ENCODE peak calls at places on chromosome 7, in four cellular contexts. H is sigmoid colon; D is effector memory CD4-positive, alpha-beta T cell; L is mucosa of descending colon. Y is an unnamed sample.

GRCh38 chr7:38178695-38179344 is 775 bp downstream of the STARD3NL start:
- DNase-seq in H (no peak), D (no peak), L (no peak), Y (peak)

GRCh38 chr7:16189026-16189715 is 232.2 kb downstream of the CRPPA start:
- DNase-seq in H (no peak), D (no peak), L (no peak), Y (no peak)

GRCh38 chr7:90788057-90788456 is 191.9 kb downstream of the CDK14 start:
- DNase-seq in H (no peak), D (no peak), L (no peak), Y (no peak)

GRCh38 chr7:5532520-5533335 is 109.1 kb upstream of the TNRC18 start:
- DNase-seq in H (peak), D (peak), L (peak), Y (peak)

GRCh38 chr7:12594122-12594897 is 23.8 kb downstream of the SCIN start:
- DNase-seq in H (no peak), D (no peak), L (no peak), Y (no peak)

GRCh38 chr7:143171697-143172096 is 11.5 kb upstream of the TAS2R39 start:
- DNase-seq in H (no peak), D (no peak), L (no peak), Y (no peak)

GRCh38 chr7:156833311-156833710 is 59.7 kb downstream of the LMBR1 start:
- DNase-seq in H (no peak), D (no peak), L (no peak), Y (no peak)

GRCh38 chr7:130309986-130310385 is 17.0 kb downstream of the CPA4 start:
- DNase-seq in H (no peak), D (no peak), L (no peak), Y (no peak)

GRCh38 chr7:51224811-51225581 is 91.6 kb downstream of the COBL start:
- DNase-seq in H (peak), D (no peak), L (peak), Y (no peak)

GRCh38 chr7:96887426-96887825 is 117.9 kb upstream of the DLX6 start:
- DNase-seq in H (no peak), D (no peak), L (no peak), Y (no peak)

GRCh38 chr7:76155938-76156337 is 45.8 kb upstream of the SRRM3 start:
- DNase-seq in H (peak), D (no peak), L (no peak), Y (no peak)

GRCh38 chr7:131015131-131015954 is 281.3 kb upstream of the KLF14 start:
- DNase-seq in H (no peak), D (no peak), L (no peak), Y (no peak)

GRCh38 chr7:94594882-94595281 is 61.1 kb downstream of the SGCE start:
- DNase-seq in H (no peak), D (no peak), L (no peak), Y (no peak)

GRCh38 chr7:21041666-21042065 is 255.0 kb upstream of the SP8 start:
- DNase-seq in H (no peak), D (no peak), L (no peak), Y (no peak)

GRCh38 chr7:155323001-155323638 is 25.4 kb downstream of the INSIG1 start:
- DNase-seq in H (no peak), D (no peak), L (no peak), Y (no peak)

GRCh38 chr7:2431260-2431867 is 28.0 kb downstream of the CHST12 start:
- DNase-seq in H (no peak), D (peak), L (no peak), Y (peak)

GRCh38 chr7:118449797-118450196 is 225.3 kb downstream of the ANKRD7 start:
- DNase-seq in H (no peak), D (no peak), L (no peak), Y (no peak)

GRCh38 chr7:27203378-27203953 is 3.6 kb upstream of the HOXA13 start:
- DNase-seq in H (no peak), D (no peak), L (no peak), Y (no peak)

GRCh38 chr7:157020514-157021070 is 10.1 kb upstream of the MNX1 start:
- DNase-seq in H (no peak), D (no peak), L (no peak), Y (no peak)

GRCh38 chr7:80273327-80273726 is 138.7 kb downstream of the GNAI1 start:
- DNase-seq in H (no peak), D (no peak), L (no peak), Y (no peak)

GRCh38 chr7:131354390-131354789 is 26.7 kb downstream of the MKLN1 start:
- DNase-seq in H (no peak), D (no peak), L (no peak), Y (no peak)

GRCh38 chr7:42736931-42737330 is 174.9 kb downstream of the C7orf25 start:
- DNase-seq in H (no peak), D (no peak), L (no peak), Y (no peak)

GRCh38 chr7:124077546-124077945 is 44.7 kb upstream of the TMEM229A start:
- DNase-seq in H (no peak), D (no peak), L (no peak), Y (no peak)

GRCh38 chr7:48147078-48147591 is 24.1 kb upstream of the ABCA13 start:
- DNase-seq in H (no peak), D (no peak), L (no peak), Y (no peak)

GRCh38 chr7:20403356-20403755 is 72.7 kb downstream of the ITGB8 start:
- DNase-seq in H (peak), D (no peak), L (no peak), Y (no peak)

GRCh38 chr7:2892571-2892970 is 48.5 kb upstream of the GNA12 start:
- DNase-seq in H (no peak), D (no peak), L (no peak), Y (no peak)

GRCh38 chr7:151142686-151143040 is 24.8 kb downstream of the GBX1 start:
- DNase-seq in H (no peak), D (no peak), L (no peak), Y (no peak)

GRCh38 chr7:45543470-45543869 is 30.7 kb upstream of the ADCY1 start:
- DNase-seq in H (no peak), D (no peak), L (no peak), Y (no peak)

GRCh38 chr7:134480730-134481129 is 21.8 kb upstream of the AKR1B1 start:
- DNase-seq in H (no peak), D (no peak), L (no peak), Y (no peak)

GRCh38 chr7:104983620-104984539 is 30.1 kb upstream of the KMT2E start:
- DNase-seq in H (peak), D (peak), L (peak), Y (peak)

GRCh38 chr7:46839651-46840050 is 742.3 kb downstream of the TNS3 start:
- DNase-seq in H (no peak), D (no peak), L (no peak), Y (no peak)

GRCh38 chr7:137081694-137082093 is 213.2 kb downstream of the CHRM2 start:
- DNase-seq in H (peak), D (no peak), L (no peak), Y (no peak)

GRCh38 chr7:29561271-29561670 is 2.4 kb upstream of the PRR15 start:
- DNase-seq in H (no peak), D (no peak), L (no peak), Y (no peak)
- H3K4me3 ChIP-seq in H (no peak), D (no peak), L (no peak), Y (no peak)

GRCh38 chr7:101494602-101495329 is 132.1 kb downstream of the COL26A1 start:
- DNase-seq in H (no peak), D (no peak), L (no peak), Y (no peak)
- H3K4me3 ChIP-seq in H (no peak), D (no peak), L (no peak), Y (no peak)

DNA sequence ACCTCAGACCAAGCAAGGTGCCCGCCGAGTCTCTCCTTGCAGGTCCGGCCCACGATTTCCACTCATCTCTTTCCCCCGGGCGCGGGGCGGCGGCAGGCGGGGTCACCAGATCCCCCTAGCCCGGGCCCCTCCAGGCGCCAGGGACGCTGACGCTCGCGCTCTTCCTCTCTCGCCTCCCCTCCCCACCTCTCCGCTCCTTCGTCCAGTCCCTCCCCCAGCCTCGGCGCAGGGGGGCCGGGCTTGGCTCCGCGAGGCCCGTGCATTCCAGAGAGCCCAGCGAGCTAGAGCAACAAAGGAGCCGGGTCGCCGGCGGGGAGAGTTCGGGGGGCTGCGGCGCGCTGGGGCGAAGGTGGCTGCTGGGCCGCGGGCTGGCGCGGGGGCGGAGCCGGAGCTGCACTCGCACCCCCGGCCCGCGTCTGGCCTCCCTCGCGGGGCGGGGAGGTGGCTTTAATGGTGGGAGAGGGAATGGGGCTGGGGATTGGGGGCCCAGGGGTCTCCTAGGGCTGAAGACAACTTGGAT is at the start of gene SMO:
- DNase-seq in H (peak), D (no peak), L (no peak), Y (peak)
- H3K4me3 ChIP-seq in H (peak), D (peak), L (peak), Y (peak)

DNA sequence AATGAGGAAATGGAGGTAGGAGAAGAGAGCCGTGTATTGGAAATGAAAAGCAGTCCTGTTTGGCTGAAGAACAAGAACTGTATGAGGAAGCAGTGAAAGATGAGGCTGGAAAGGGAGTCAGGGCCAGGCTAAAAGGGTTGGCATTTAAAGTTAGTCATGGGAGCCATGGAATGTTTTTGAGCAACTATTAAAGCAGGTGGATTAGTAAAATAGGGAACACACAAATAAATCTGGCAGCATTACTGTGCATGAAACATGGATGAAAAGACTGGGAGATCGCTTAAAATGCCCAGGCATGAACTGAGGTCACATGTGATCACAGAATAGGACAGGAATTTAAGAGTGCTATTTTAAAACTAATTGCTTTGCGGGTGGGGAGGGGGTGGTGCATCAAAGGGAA is 1.4 kb upstream of the IFRD1 start:
- DNase-seq in H (no peak), D (no peak), L (no peak), Y (no peak)
- H3K4me3 ChIP-seq in H (no peak), D (no peak), L (no peak), Y (no peak)

GRCh38 chr7:81468516-81468915 is 301.3 kb downstream of the HGF start:
- DNase-seq in H (no peak), D (no peak), L (no peak), Y (no peak)
- H3K4me3 ChIP-seq in H (no peak), D (no peak), L (no peak), Y (no peak)

DNA sequence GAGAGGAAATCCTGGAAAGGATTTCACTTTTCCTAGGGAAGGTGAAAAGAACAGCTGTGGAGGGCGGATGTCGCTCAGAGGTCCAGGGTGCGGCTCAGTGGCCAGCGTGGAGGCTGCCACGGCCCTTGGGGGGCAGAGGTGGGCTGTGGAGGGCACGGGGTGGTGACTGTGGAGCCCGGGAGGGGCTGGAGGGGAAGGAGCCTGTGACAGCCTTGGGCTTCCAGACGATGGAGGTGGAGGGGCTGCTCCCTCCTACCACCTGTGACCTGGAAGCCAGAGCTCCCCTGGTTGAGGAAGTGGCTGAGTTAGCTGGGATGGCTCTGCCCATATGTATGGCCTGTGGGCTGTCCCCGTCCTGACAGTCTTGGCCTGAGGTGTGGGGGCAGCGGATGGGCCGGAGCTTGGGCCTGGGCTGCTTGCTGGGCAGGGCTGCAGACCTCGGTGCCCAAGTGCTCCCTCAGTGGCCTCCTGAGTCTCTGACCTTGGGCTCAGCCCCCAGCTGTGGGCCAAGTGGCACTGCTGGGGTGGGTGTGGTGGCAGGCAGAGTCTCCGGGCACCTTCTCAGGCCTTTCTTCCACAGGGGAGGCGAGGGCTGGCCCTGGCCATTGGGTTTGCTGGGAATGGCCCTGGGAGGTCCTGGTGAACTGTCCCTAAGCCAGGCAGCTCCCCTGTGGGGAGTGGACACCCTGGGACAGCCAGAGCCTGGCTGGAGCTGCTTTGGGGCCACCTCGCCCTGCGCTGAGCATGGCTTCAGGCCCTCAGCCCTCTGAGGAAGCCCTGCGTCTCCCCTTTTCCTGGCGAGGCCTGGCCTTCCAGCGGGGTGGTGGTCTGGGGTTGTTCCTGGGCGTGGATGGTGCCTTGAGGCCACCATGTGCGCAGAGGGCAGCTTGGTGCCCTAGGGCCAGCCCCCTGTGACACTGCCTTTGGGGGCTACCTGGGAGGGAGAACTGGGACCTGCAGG is 3.9 kb downstream of the BRI3 start:
- DNase-seq in H (no peak), D (no peak), L (no peak), Y (no peak)
- H3K4me3 ChIP-seq in H (peak), D (no peak), L (no peak), Y (no peak)

DNA sequence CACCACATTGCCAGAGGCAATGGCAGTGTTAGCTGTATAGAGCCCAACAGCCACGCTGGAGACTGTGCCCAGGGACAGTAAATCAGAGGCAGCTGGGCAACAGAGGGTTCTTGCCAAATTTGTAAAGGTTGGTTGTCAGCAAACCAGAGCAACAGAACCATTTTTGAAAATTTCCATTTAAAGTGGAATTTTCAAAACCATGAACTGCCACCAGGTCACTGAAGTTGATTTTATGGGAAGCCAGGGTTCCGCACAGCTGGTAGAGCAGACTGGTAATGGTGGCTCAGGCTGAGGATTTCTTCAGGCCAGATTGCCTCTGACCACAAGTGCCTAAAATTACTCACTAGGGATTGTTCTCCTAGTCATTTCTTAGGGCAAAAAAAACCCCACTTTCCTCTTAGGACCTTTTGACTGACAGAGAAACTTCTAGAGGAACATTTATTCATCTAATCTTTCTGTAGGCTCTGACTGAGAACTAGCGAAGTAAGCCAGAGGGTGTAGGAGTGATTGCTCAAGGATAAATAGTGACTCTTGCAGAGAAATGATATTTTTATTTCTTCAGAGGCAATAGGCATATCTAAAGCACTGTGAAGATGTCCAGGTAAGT is 342.4 kb downstream of the BBS9 start:
- DNase-seq in H (no peak), D (no peak), L (no peak), Y (no peak)
- H3K4me3 ChIP-seq in H (no peak), D (no peak), L (no peak), Y (no peak)

GRCh38 chr7:126698909-126699308 is 553.8 kb downstream of the GRM8 start:
- DNase-seq in H (no peak), D (no peak), L (no peak), Y (no peak)
- H3K4me3 ChIP-seq in H (no peak), D (no peak), L (no peak), Y (no peak)

DNA sequence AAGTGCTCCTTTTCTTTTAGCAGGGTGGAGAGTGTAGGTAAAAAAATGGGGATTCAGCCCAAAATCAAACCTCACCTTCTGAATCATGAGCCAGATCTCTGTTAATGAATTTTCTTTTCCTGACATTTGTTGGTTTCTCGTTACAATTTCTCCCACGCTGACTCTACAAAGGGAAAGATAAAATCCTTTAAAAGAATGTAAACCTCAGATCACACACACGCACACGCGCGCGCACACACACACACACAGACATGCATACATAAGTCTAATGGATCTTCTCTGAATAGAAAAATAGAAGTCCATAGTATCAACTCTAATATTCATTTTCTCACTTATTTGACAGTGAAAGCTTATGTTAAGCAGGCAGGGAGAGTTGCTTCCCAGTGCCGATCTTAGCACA is 1.5 kb downstream of the ETV1 start:
- DNase-seq in H (no peak), D (no peak), L (no peak), Y (no peak)
- H3K4me3 ChIP-seq in H (peak), D (no peak), L (no peak), Y (no peak)

GRCh38 chr7:25845341-25845923 is 306.6 kb upstream of the NFE2L3 start:
- DNase-seq in H (no peak), D (no peak), L (no peak), Y (no peak)

GRCh38 chr7:25844109-25844915 is 307.7 kb upstream of the NFE2L3 start:
- DNase-seq in H (no peak), D (no peak), L (no peak), Y (no peak)

GRCh38 chr7:25849361-25850184 is 302.4 kb upstream of the NFE2L3 start:
- DNase-seq in H (no peak), D (no peak), L (no peak), Y (no peak)

GRCh38 chr7:25846722-25847121 is 305.3 kb upstream of the NFE2L3 start:
- DNase-seq in H (peak), D (no peak), L (peak), Y (no peak)

DNA sequence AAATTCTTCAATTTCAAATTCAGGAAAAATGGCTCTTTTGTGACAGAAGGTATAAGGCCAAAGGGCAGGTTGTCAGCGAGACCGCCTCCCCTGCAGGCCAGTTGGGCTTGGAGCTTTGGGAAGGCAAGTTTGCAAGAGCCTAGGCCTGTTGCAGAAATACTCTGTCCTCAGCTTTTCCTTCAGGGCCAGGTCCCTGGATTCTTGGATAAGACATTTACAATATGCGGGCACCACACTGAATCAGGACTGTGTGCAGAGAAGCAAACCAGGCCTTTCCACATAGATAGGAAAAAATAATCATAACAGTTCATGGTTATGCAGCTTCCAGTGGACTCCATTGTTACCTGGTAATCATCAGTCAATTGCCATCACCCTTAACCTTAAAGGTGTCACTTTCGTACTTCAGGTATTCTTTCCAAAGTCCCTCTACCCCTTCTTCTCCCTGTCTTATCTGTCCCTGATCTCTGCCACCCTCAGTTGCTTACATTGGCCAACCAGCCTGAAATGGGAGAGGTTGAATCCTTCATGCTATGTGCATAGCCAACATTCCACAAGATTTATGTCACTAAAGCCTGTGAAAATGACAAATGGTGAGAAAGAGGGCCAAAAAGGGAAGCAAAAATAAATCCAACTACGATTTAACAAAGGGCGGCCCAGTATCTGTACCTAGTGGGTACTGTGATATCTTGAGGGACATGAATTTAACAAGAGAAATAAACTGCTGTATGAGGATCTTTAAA is 304.5 kb upstream of the NFE2L3 start:
- DNase-seq in H (no peak), D (no peak), L (no peak), Y (no peak)
- H3K4me3 ChIP-seq in H (no peak), D (no peak), L (no peak), Y (no peak)